ENCODE peak calls at places on chromosomes 5 and 9, in seven cellular contexts. P is testis, R is right lobe of liver, W is IMR-90, X is HFF-Myc, D is bronchial epithelial cell, G is GM23338. C is an unnamed sample.
A peak's percentile ranks its signal among the peaks of the same experiment; 100 is the strongest.

GRCh38 chr5:170081616-170082015 is 24.1 kb upstream of the FOXI1 start:
- DNase-seq in R (no peak), X (no peak), P (no peak), G (no peak), D (no peak), W (no peak), C (no peak)

GRCh38 chr5:57408714-57409113 is 73.9 kb downstream of the ACTBL2 start:
- DNase-seq in X (no peak), P (no peak), W (peak; percentile 63), G (no peak), D (no peak), R (no peak), C (no peak)

GRCh38 chr9:78707481-78707977 is 410.6 kb downstream of the PSAT1 start:
- DNase-seq in G (no peak), D (no peak), R (no peak), X (peak; percentile 52), W (peak; percentile 74), P (no peak), C (no peak)

GRCh38 chr9:109870365-109870764 is 90.4 kb downstream of the PALM2AKAP2 start:
- DNase-seq in P (no peak), G (no peak), R (no peak), W (no peak), X (no peak), D (no peak), C (no peak)

GRCh38 chr9:128619127-128619526 is 37.5 kb downstream of the DYNC2I2 start:
- DNase-seq in W (no peak), R (no peak), X (no peak), G (no peak), P (no peak), D (no peak), C (no peak)

GRCh38 chr5:98454904-98455303 is 318.6 kb upstream of the RGMB start:
- DNase-seq in G (no peak), W (peak; percentile 97), D (peak; percentile 97), X (peak; percentile 89), R (no peak), P (no peak), C (no peak)

GRCh38 chr9:459491-460444 is 245.1 kb downstream of the DOCK8 start:
- DNase-seq in D (no peak), P (no peak), R (no peak), G (peak; percentile 11), X (no peak), W (no peak), C (no peak)

GRCh38 chr9:36665387-36665786 is 92.7 kb downstream of the MELK start:
- DNase-seq in P (no peak), R (no peak), W (peak; percentile 8), G (no peak), X (no peak), D (no peak), C (no peak)

GRCh38 chr5:76744632-76745031 is 28.7 kb downstream of the F2R start:
- DNase-seq in P (no peak), R (no peak), D (no peak), G (no peak), W (no peak), X (no peak), C (no peak)

GRCh38 chr5:94751456-94751855 is 133.0 kb downstream of the SLF1 start:
- DNase-seq in D (peak; percentile 7), X (no peak), R (no peak), P (no peak), G (peak; percentile 19), W (no peak), C (no peak)

GRCh38 chr9:137280478-137281344 is 3.2 kb downstream of the TOR4A start:
- DNase-seq in D (no peak), W (no peak), P (no peak), X (no peak), G (peak; percentile 77), R (peak; percentile 59), C (no peak)

GRCh38 chr5:154189819-154190651 is 498 bp upstream of the GALNT10 start:
- DNase-seq in G (peak; percentile 92), D (peak; percentile 35), P (peak; percentile 77), W (peak; percentile 66), R (peak; percentile 91), X (no peak), C (peak; percentile 89)

GRCh38 chr9:89422151-89422918 is 75.6 kb downstream of the SEMA4D start:
- DNase-seq in G (no peak), D (peak; percentile 43), P (no peak), W (peak; percentile 88), X (no peak), R (no peak), C (no peak)

GRCh38 chr5:28398185-28398584 is 1359.8 kb upstream of the CDH9 start:
- DNase-seq in W (no peak), G (no peak), D (no peak), X (no peak), P (no peak), R (no peak), C (no peak)

GRCh38 chr5:56900858-56901578 is 8.4 kb upstream of the SETD9 start:
- DNase-seq in W (peak; percentile 38), R (no peak), P (no peak), D (peak; percentile 50), X (peak; percentile 26), G (peak; percentile 63), C (peak; percentile 54)

DNA sequence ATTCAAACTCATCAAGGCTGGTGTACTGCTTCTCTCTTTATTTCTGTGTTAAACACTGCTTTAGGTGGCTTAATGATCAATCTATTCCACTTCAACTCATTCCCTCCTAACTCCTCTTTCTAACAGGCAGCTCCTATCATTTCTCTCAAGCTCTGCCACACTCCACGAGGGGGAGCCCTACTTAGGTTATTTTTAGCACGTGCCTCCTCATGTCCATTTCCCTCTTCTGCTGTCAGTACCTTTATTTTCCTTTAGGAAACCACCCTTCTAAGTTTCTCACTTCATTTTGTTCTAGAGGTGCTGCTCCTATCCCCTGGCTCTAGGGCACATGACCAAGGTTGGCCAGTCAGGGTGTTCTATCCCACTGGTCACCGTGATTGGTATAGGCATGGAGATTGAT is 6.7 kb upstream of the BRINP1 start:
- DNase-seq in G (peak; percentile 87), X (no peak), R (no peak), D (peak; percentile 3), P (peak; percentile 78), W (no peak), C (no peak)
- TF ChIP-seq CTCF in G (peak; percentile 78), X (no peak), R (peak; percentile 32), D (peak; percentile 22), P (peak; percentile 11), W (no peak), C (no peak)

GRCh38 chr5:34007675-34008600 is at the start of gene AMACR:
- DNase-seq in X (peak; percentile 51), G (peak; percentile 94), P (peak; percentile 93), D (peak; percentile 78), R (peak; percentile 94), W (peak; percentile 88), C (peak; percentile 93)
- TF ChIP-seq CTCF in X (no peak), G (no peak), P (no peak), D (no peak), R (no peak), W (no peak), C (no peak)

DNA sequence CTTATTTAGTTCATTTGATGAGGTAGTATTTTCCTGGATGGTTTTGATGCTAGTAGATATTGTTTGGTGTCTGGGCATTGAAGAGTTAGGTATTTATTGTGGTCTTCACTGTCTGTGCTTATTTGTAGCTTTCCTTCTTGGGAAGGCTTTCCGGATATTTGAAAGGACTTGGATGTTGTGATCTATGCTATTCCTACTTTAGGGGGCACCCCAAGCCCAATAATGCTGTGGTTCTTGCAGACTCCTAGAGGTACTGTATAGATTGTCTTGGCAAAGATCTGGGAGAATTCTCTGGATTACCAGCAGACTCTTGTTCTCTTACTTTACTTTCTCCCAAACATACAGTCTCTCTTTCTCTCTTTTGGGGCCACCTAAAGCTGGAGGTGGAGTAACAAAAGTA is 315.7 kb downstream of the MAT2B start:
- DNase-seq in W (no peak), P (no peak), R (no peak), G (peak; percentile 54), X (no peak), D (no peak), C (no peak)
- TF ChIP-seq CTCF in W (no peak), P (no peak), R (no peak), G (peak; percentile 50), X (no peak), D (no peak), C (no peak)

GRCh38 chr5:141100243-141100805 is at the start of gene PCDHB3:
- DNase-seq in P (peak; percentile 84), W (peak; percentile 16), D (peak; percentile 15), R (no peak), X (peak; percentile 3), G (peak; percentile 96), C (peak; percentile 30)
- TF ChIP-seq CTCF in P (peak; percentile 41), W (peak; percentile 20), D (peak; percentile 31), R (no peak), X (peak; percentile 36), G (peak; percentile 95), C (no peak)

DNA sequence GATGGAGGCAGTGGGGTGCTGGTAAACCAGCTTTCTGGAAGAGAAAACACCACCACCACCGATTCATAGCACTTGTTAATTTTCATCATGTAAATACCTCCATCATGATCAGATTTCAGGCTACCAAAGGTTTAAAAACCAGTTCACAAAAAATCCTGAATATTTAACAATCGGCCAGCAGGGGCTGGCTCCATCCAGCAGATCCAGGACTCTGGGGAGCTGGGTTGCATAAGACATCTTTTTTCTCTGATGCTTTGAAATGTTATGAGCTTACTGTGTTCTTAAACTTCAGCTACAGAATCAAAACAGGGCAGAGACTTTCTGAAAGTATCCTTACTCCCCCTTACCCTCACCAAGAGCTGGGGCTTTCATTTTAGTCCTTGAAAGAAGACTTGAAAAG is 14.6 kb upstream of the RNF183 start:
- DNase-seq in G (no peak), D (no peak), W (no peak), R (no peak), P (no peak), X (no peak), C (no peak)
- TF ChIP-seq CTCF in G (peak; percentile 26), D (no peak), W (peak; percentile 21), R (no peak), P (peak; percentile 11), X (no peak), C (no peak)

C was measured in Calu3.